ENCODE peak calls at places on chromosomes 16 and 17, in six cellular contexts. B is stimulated activated CD4-positive, alpha-beta T cell treated with anti-CD3 and anti-CD28 coated beads, Interleukin-15, amount 100 ng/mL, for 24 hours; Y is SJSA1; R is putamen; C is endothelial cell; X is T-helper 2 cell. G is an unnamed sample.

GRCh38 chr16:68328151-68328859 is 17.5 kb downstream of the PRMT7 start:
- DNase-seq in B (peak; percentile 82), Y (peak; percentile 78), R (peak; percentile 84), C (peak; percentile 79), X (peak; percentile 64), G (peak; percentile 16)

GRCh38 chr16:67245189-67245585 is 2.1 kb downstream of the FHOD1 start:
- DNase-seq in B (no peak), Y (no peak), R (no peak), C (no peak), X (no peak), G (no peak)

GRCh38 chr16:28531777-28532744 is 6.7 kb downstream of the NUPR1 start:
- DNase-seq in B (no peak), Y (no peak), R (no peak), C (no peak), X (no peak), G (no peak)

GRCh38 chr17:36978810-36979584 is 30.2 kb downstream of the AATF start:
- DNase-seq in B (no peak), Y (no peak), R (no peak), C (no peak), X (no peak), G (no peak)

GRCh38 chr17:47720196-47720595 is 12.8 kb upstream of the TBX21 start:
- DNase-seq in B (peak; percentile 43), Y (no peak), R (no peak), C (no peak), X (no peak), G (no peak)

GRCh38 chr16:87056551-87056950 is 260.6 kb downstream of the C16orf95 start:
- DNase-seq in B (no peak), Y (peak; percentile 38), R (no peak), C (no peak), X (no peak), G (no peak)

GRCh38 chr16:84585886-84586285 is 32.0 kb downstream of the COTL1 start:
- DNase-seq in B (no peak), Y (no peak), R (peak; percentile 81), C (no peak), X (no peak), G (no peak)

GRCh38 chr17:72151565-72152391 is 31.0 kb downstream of the SOX9 start:
- DNase-seq in B (no peak), Y (peak; percentile 60), R (peak; percentile 85), C (no peak), X (no peak), G (no peak)

GRCh38 chr16:85153656-85154091 is 41.4 kb upstream of the CIBAR2 start:
- DNase-seq in B (no peak), Y (no peak), R (no peak), C (no peak), X (no peak), G (no peak)

G was measured in NK-92 treated with Interleukin-12 subunit alpha and Interleukin-12 subunit beta, amount 100 ng/mL, for 24 hours.